ENCODE peak calls at places on chromosomes 6 and 20, in seven cellular contexts. M is T-cell, G is ovary, X is NCI-H446, Y is GM23248, E is skeletal muscle cell, H is neural progenitor cell. I is an unnamed sample.

GRCh38 chr6:112061605-112062004 is 7.7 kb downstream of the CCN6 start:
- DNase-seq in M (no peak), G (no peak), X (no peak), Y (peak; percentile 70), E (peak; percentile 26), H (no peak), I (no peak)

GRCh38 chr20:2299301-2299700 is 3.5 kb downstream of the TGM3 start:
- DNase-seq in M (no peak), G (no peak), X (no peak), Y (peak; percentile 44), E (no peak), H (no peak), I (no peak)

GRCh38 chr6:41467106-41467505 is 79.1 kb upstream of the FOXP4 start:
- DNase-seq in M (no peak), G (no peak), X (no peak), Y (no peak), E (no peak), H (no peak), I (no peak)

GRCh38 chr6:130417951-130418350 is 52.1 kb downstream of the TMEM200A start:
- DNase-seq in M (no peak), G (no peak), X (no peak), Y (peak; percentile 47), E (no peak), H (no peak), I (no peak)

GRCh38 chr6:149842331-149842730 is 21.8 kb downstream of the LRP11 start:
- DNase-seq in M (no peak), G (no peak), X (no peak), Y (no peak), E (no peak), H (no peak), I (no peak)

GRCh38 chr6:2866183-2866846 is 24.7 kb upstream of the SERPINB1 start:
- DNase-seq in M (no peak), G (no peak), X (no peak), Y (no peak), E (no peak), H (no peak), I (no peak)

GRCh38 chr20:24990810-24991252 is 1.7 kb downstream of the APMAP start:
- DNase-seq in M (no peak), G (no peak), X (no peak), Y (no peak), E (no peak), H (no peak), I (peak; percentile 22)

GRCh38 chr6:36827261-36828079 is 11.8 kb downstream of the CPNE5 start:
- DNase-seq in M (no peak), G (peak; percentile 51), X (peak; percentile 50), Y (peak; percentile 43), E (peak; percentile 60), H (peak; percentile 25), I (peak; percentile 71)

GRCh38 chr20:32050851-32051556 is 1.0 kb upstream of the HCK start:
- DNase-seq in M (no peak), G (no peak), X (no peak), Y (no peak), E (no peak), H (peak; percentile 30), I (peak; percentile 72)

GRCh38 chr6:139452176-139452876 is 77.9 kb upstream of the CITED2 start:
- DNase-seq in M (no peak), G (no peak), X (no peak), Y (peak; percentile 26), E (peak; percentile 68), H (no peak), I (no peak)

GRCh38 chr6:156848533-156848932 is 71.4 kb downstream of the ARID1B start:
- DNase-seq in M (no peak), G (peak; percentile 59), X (peak; percentile 88), Y (no peak), E (peak; percentile 46), H (peak; percentile 38), I (no peak)

GRCh38 chr20:32470025-32470861 is 112.1 kb downstream of the ASXL1 start:
- DNase-seq in M (no peak), G (peak; percentile 48), X (no peak), Y (peak; percentile 29), E (no peak), H (peak; percentile 64), I (no peak)

GRCh38 chr6:18424201-18424600 is 37.1 kb downstream of the RNF144B start:
- DNase-seq in M (no peak), G (no peak), X (no peak), Y (no peak), E (no peak), H (no peak), I (no peak)

GRCh38 chr6:166830185-166830890 is 126.0 kb downstream of the RNASET2 start:
- DNase-seq in M (no peak), G (no peak), X (no peak), Y (no peak), E (no peak), H (no peak), I (no peak)

I was measured in sigmoid colon.